ENCODE peak calls at places on chromosomes 5 and 9, in four cellular contexts. One of them, this sample, is unnamed.

GRCh38 chr5:161566081-161566480 is 19.6 kb upstream of the GABRB2 start:
- DNase-seq in IMR-90: no peak
- DNase-seq in GM23248: no peak
- DNase-seq in OCI-LY7: no peak
- DNase-seq in this sample: no peak

GRCh38 chr9:135787776-135788575 is 86.0 kb downstream of the KCNT1 start:
- DNase-seq in IMR-90: no peak
- DNase-seq in GM23248: no peak
- DNase-seq in OCI-LY7: no peak
- DNase-seq in this sample: peak; percentile 68

GRCh38 chr5:154236-154635 is 37.1 kb upstream of the LRRC14B start:
- DNase-seq in IMR-90: no peak
- DNase-seq in GM23248: peak; percentile 19
- DNase-seq in OCI-LY7: no peak
- DNase-seq in this sample: no peak

GRCh38 chr9:2677927-2678889 is 39.1 kb upstream of the KCNV2 start:
- DNase-seq in IMR-90: no peak
- DNase-seq in GM23248: no peak
- DNase-seq in OCI-LY7: no peak
- DNase-seq in this sample: no peak

GRCh38 chr5:88203977-88204735 is 64.5 kb downstream of the TMEM161B start:
- DNase-seq in IMR-90: peak; percentile 6
- DNase-seq in GM23248: no peak
- DNase-seq in OCI-LY7: no peak
- DNase-seq in this sample: peak; percentile 54

GRCh38 chr5:140251527-140251973 is 51.4 kb downstream of the PFDN1 start:
- DNase-seq in IMR-90: peak; percentile 94
- DNase-seq in GM23248: peak; percentile 96
- DNase-seq in OCI-LY7: peak; percentile 64
- DNase-seq in this sample: peak; percentile 95

GRCh38 chr5:143101134-143101533 is 302.4 kb downstream of the NR3C1 start:
- DNase-seq in IMR-90: no peak
- DNase-seq in GM23248: no peak
- DNase-seq in OCI-LY7: no peak
- DNase-seq in this sample: no peak

GRCh38 chr5:36655171-36655570 is 48.8 kb downstream of the SLC1A3 start:
- DNase-seq in IMR-90: no peak
- DNase-seq in GM23248: peak; percentile 45
- DNase-seq in OCI-LY7: no peak
- DNase-seq in this sample: no peak

GRCh38 chr5:16345454-16345853 is 120.1 kb downstream of the ZNF622 start:
- DNase-seq in IMR-90: no peak
- DNase-seq in GM23248: peak; percentile 21
- DNase-seq in OCI-LY7: no peak
- DNase-seq in this sample: no peak

GRCh38 chr9:14156046-14156445 is 157.9 kb downstream of the NFIB start:
- DNase-seq in IMR-90: no peak
- DNase-seq in GM23248: no peak
- DNase-seq in OCI-LY7: peak; percentile 89
- DNase-seq in this sample: no peak

GRCh38 chr9:38432922-38433510 is 8.8 kb upstream of the IGFBPL1 start:
- DNase-seq in IMR-90: peak; percentile 54
- DNase-seq in GM23248: peak; percentile 51
- DNase-seq in OCI-LY7: peak; percentile 45
- DNase-seq in this sample: peak; percentile 44

GRCh38 chr5:38556115-38556598 is 289 bp downstream of the LIFR start:
- DNase-seq in IMR-90: no peak
- DNase-seq in GM23248: peak; percentile 83
- DNase-seq in OCI-LY7: no peak
- DNase-seq in this sample: peak; percentile 95

GRCh38 chr9:98230354-98230753 is 25.1 kb downstream of the TBC1D2 start:
- DNase-seq in IMR-90: no peak
- DNase-seq in GM23248: no peak
- DNase-seq in OCI-LY7: no peak
- DNase-seq in this sample: no peak

GRCh38 chr9:112120046-112120373 is 55.1 kb downstream of the SUSD1 start:
- DNase-seq in IMR-90: no peak
- DNase-seq in GM23248: no peak
- DNase-seq in OCI-LY7: no peak
- DNase-seq in this sample: no peak
- H3K4me1 ChIP-seq in IMR-90: peaks cover 2% of the 10 kb centered on the region
- H3K4me1 ChIP-seq in GM23248: no peaks in the 10 kb centered on the region
- H3K4me1 ChIP-seq in OCI-LY7: no peaks in the 10 kb centered on the region
- H3K4me1 ChIP-seq in this sample: peaks cover 2% of the 10 kb centered on the region

GRCh38 chr5:158032246-158032645 is 173.3 kb upstream of the CLINT1 start:
- DNase-seq in IMR-90: no peak
- DNase-seq in GM23248: no peak
- DNase-seq in OCI-LY7: no peak
- DNase-seq in this sample: no peak
- H3K4me2 ChIP-seq in IMR-90: no peak overlapping the region
- H3K4me2 ChIP-seq in GM23248: no peak overlapping the region
- H3K4me2 ChIP-seq in OCI-LY7: no peak overlapping the region
- H3K4me2 ChIP-seq in this sample: no peak overlapping the region

DNA sequence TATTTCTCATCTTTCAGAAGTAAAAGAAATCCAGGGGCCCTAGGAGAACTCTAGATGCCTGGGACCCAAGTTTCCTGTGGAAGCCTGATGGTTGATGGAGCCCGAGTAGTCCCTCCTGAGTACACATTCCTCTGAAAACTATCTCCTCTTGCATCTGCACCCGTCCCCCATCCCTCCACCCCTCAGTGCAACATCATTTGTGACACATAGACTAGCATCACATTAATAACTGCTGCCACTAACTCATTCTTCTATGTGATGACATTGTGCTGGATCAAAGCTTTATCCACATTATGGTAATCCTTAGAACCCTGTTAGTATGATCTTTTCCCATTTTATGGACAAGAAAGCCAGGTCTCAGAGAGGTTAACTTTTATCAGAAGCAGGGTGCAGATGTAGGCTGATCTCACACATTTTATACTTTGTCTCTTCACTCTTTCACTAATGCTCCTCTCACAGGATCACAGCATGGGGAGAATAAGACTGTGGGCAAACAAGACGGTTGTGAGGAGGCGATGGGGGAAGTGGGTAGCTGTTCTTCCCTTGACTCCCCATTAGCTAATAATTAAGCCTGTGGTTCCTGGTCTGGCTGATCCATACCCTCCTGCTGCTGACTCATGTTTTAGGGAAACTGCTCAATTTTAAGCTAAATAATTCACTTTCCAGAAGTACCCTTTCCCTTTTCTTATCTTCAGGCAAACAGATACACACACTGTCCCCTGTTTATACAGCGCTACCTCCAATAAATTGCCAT is 3.9 kb upstream of the HK3 start:
- DNase-seq in IMR-90: no peak
- DNase-seq in GM23248: no peak
- DNase-seq in OCI-LY7: no peak
- DNase-seq in this sample: no peak
- H2AFZ ChIP-seq in IMR-90: no peak overlapping the region
- H2AFZ ChIP-seq in GM23248: no peak overlapping the region
- H2AFZ ChIP-seq in OCI-LY7: no peak overlapping the region
- H2AFZ ChIP-seq in this sample: no peak overlapping the region

DNA sequence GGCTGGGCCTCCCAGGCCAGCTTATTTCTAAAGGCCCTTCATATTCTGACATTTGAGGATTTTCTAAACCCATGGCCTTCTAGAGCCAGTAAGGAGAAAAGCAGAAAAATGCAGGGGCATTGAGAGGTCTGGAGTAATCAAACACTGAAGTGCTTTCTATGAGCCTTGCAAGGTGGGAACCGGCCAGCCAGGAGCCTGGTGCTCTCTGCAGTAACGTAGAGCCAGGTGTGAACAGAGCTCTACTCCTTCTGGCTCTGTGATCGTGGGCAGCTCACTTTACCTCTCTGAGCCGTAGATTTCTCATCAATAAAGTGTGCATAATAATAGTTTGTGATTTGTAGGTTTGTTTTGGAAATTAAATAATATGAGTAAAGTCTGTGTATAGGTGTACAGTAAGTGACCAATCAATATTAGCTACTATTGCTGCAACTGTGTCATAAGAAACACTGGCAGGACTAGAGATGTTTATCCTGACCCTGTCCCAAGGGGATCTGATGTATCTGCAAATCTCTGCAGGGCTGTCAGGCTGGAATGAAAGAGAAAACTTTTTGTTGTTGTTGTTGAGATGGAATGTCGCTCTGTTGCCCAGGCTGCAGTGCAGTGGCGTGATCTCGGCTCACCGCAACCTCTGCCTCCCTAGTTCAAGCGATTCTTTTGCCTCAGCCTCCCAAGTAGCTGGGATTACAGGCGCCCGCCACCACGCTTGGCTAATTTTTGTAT is 2.7 kb downstream of the SYNPO start:
- DNase-seq in IMR-90: no peak
- DNase-seq in GM23248: no peak
- DNase-seq in OCI-LY7: no peak
- DNase-seq in this sample: no peak
- H3K4me1 ChIP-seq in IMR-90: peaks cover 46% of the 10 kb centered on the region
- H3K4me1 ChIP-seq in GM23248: peaks cover 63% of the 10 kb centered on the region
- H3K4me1 ChIP-seq in OCI-LY7: no peaks in the 10 kb centered on the region
- H3K4me1 ChIP-seq in this sample: peaks cover 71% of the 10 kb centered on the region

GRCh38 chr5:3592298-3592697 is 3.3 kb upstream of the IRX1 start:
- DNase-seq in IMR-90: no peak
- DNase-seq in GM23248: no peak
- DNase-seq in OCI-LY7: no peak
- DNase-seq in this sample: no peak
- H3K4me2 ChIP-seq in IMR-90: no peak overlapping the region
- H3K4me2 ChIP-seq in GM23248: no peak overlapping the region
- H3K4me2 ChIP-seq in OCI-LY7: no peak overlapping the region
- H3K4me2 ChIP-seq in this sample: no peak overlapping the region

GRCh38 chr5:96601811-96602244 is 60.3 kb upstream of the CAST start:
- DNase-seq in IMR-90: peak; percentile 75
- DNase-seq in GM23248: peak; percentile 75
- DNase-seq in OCI-LY7: peak; percentile 73
- DNase-seq in this sample: peak; percentile 78

GRCh38 chr5:96601200-96601599 is 61.0 kb upstream of the CAST start:
- DNase-seq in IMR-90: no peak
- DNase-seq in GM23248: no peak
- DNase-seq in OCI-LY7: no peak
- DNase-seq in this sample: no peak

GRCh38 chr5:96602776-96603175 is 59.4 kb upstream of the CAST start:
- DNase-seq in IMR-90: no peak
- DNase-seq in GM23248: no peak
- DNase-seq in OCI-LY7: no peak
- DNase-seq in this sample: no peak

GRCh38 chr5:96595300-96596090 is 66.7 kb upstream of the CAST start:
- DNase-seq in IMR-90: no peak
- DNase-seq in GM23248: no peak
- DNase-seq in OCI-LY7: peak; percentile 21
- DNase-seq in this sample: no peak

DNA sequence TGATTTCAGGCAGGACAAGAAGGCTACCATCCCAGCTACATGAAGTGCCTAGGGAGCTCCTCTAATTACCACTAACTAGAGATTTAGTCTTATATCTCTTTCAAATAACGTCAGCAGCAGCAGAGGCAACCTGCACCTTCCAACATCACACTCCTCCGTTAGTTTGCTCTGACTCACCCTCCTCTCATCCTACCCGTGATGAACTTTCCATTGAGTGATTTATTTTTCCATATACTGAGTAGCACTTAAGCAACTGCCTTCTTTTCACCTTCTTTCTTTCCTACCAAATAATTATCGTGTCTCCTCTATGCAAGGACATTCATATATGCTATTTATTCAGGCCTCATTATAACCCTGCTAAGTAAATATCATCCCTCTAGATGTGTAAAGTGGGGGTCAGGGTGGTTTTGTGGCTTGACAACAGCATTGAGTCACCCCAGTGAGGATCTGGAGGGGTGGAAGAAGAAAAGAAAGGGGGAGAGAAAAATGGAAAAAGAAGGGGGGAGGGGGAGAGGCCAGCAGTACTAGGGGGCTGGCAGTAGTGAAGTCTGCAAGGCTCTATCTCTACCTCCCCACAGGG is 64.6 kb upstream of the CAST start:
- DNase-seq in IMR-90: peak; percentile 77
- DNase-seq in GM23248: peak; percentile 59
- DNase-seq in OCI-LY7: no peak
- DNase-seq in this sample: peak; percentile 36
- H2AFZ ChIP-seq in IMR-90: no peak overlapping the region
- H2AFZ ChIP-seq in GM23248: no peak overlapping the region
- H2AFZ ChIP-seq in OCI-LY7: no peak overlapping the region
- H2AFZ ChIP-seq in this sample: no peak overlapping the region